ENCODE peak calls at places on chromosomes 13 and 19, in five cellular contexts. O is MM.1S, G is GM23338, Q is HCT116, S is GM23248. Y is an unnamed sample.

GRCh38 chr13:26200811-26201210 is 21.3 kb downstream of the RNF6 start:
- DNase-seq in O (no peak), S (peak; percentile 32), Q (no peak), G (no peak), Y (no peak)

GRCh38 chr19:14672043-14672872 is 2.4 kb downstream of the ADGRE3 start:
- DNase-seq in O (no peak), G (no peak), Q (no peak), S (no peak), Y (no peak)

GRCh38 chr13:110815471-110816204 is 99.2 kb downstream of the ANKRD10 start:
- DNase-seq in S (no peak), Q (no peak), G (no peak), O (no peak), Y (no peak)

GRCh38 chr13:103044054-103044453 is 22.2 kb downstream of the SLC10A2 start:
- DNase-seq in S (no peak), G (no peak), Q (no peak), O (no peak), Y (no peak)

GRCh38 chr19:53908106-53908932 is 759 bp upstream of the CACNG7 start:
- DNase-seq in O (no peak), Q (no peak), G (peak; percentile 95), S (peak; percentile 56), Y (peak; percentile 88)

GRCh38 chr19:38433268-38433733 is at the start of gene RYR1:
- DNase-seq in S (peak; percentile 58), G (peak; percentile 99), Q (peak; percentile 37), O (peak; percentile 16), Y (peak; percentile 95)

GRCh38 chr13:61810065-61810464 is 394.4 kb upstream of the PCDH20 start:
- DNase-seq in O (no peak), Q (no peak), G (no peak), S (no peak), Y (no peak)

GRCh38 chr13:113581871-113582270 is 2.7 kb upstream of the TFDP1 start:
- DNase-seq in Q (no peak), O (no peak), S (no peak), G (no peak), Y (no peak)

GRCh38 chr13:74090869-74091605 is 43.2 kb downstream of the KLF12 start:
- DNase-seq in S (no peak), G (no peak), O (no peak), Q (no peak), Y (no peak)

GRCh38 chr13:70905035-70905434 is 796.8 kb upstream of the KLHL1 start:
- DNase-seq in G (no peak), O (no peak), Q (no peak), S (no peak), Y (no peak)

GRCh38 chr13:28866932-28867331 is 46.8 kb downstream of the MTUS2 start:
- DNase-seq in O (no peak), S (no peak), Q (no peak), G (no peak), Y (no peak)

GRCh38 chr19:56253737-56254136 is 18.8 kb upstream of the EDDM13 start:
- DNase-seq in O (peak; percentile 61), S (peak; percentile 79), G (peak; percentile 46), Q (peak; percentile 41), Y (peak; percentile 56)

GRCh38 chr13:32736648-32737047 is 150.4 kb downstream of the PDS5B start:
- DNase-seq in S (peak; percentile 47), G (no peak), Q (no peak), O (no peak), Y (no peak)
- TF ChIP-seq EZH2phosphoT487 in S (no peak), G (no peak), Q (no peak), O (no peak), Y (no peak)

DNA sequence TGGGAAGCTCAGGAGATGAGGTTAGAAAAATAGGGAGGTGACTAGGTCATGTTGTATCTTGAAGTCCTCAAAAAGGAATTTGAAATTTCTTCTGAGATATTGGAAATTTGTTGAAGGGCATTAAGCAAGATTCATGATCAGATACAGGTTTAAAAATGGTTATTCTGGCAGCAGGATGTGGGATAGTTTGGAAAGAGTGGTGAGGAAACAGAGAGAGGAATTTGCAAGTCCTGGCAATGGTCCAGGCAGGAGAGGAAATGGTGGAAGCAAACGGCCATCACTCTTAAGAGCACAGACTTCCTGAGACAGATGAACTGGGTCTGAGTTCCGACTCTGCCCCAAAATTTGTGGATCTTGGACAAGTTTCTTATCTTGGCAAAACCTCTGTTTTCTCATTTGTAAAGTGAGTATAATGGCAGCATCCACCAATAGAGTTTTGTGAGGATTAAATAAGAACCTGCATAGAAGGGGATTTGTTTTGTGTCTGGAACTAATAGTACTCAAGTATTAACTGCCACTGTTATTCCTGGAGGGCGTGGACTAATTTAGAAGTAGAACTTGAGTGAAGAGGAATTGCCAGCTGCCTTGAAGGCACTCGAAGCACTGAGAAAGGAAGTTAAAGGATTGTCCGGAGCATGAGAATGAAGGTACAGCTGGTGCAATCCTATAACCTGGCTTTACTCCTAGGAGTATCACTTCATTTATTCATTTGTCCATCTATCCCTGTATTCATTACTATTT is 99.6 kb downstream of the CCNA1 start:
- DNase-seq in S (no peak), O (no peak), Q (no peak), G (no peak), Y (no peak)
- TF ChIP-seq EZH2phosphoT487 in S (no peak), O (no peak), Q (no peak), G (no peak), Y (no peak)

DNA sequence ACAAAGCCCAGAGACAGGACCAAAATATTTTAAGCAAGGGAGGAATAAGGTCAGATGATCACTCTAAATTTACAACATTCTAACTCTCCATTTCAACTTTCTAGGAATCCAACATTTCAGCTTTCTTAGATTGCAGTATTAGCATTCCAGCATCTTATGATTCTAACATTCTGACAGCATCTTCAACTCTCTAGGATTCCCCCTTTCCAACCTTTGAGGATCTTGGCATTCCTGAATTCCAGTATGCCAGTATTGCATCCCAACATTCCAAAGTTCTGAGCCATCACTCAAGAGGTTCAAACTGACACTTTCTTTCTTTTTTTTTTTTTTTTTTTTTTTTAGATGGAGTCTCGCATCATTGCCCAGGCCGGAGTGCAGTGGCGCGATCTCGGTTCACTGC is 13.8 kb downstream of the TGFB1 start:
- DNase-seq in S (peak; percentile 25), Q (no peak), G (peak; percentile 36), O (no peak), Y (no peak)
- TF ChIP-seq EZH2phosphoT487 in S (no peak), Q (no peak), G (no peak), O (no peak), Y (no peak)

GRCh38 chr19:29623726-29624488 is 17.8 kb downstream of the POP4 start:
- DNase-seq in S (no peak), Q (no peak), O (no peak), G (no peak), Y (no peak)
- TF ChIP-seq EZH2phosphoT487 in S (no peak), Q (no peak), O (no peak), G (no peak), Y (no peak)

GRCh38 chr19:48192750-48193149 is 22.3 kb downstream of the ZSWIM9 start:
- DNase-seq in O (no peak), G (no peak), Q (no peak), S (no peak), Y (no peak)

GRCh38 chr19:48186541-48186991 is 16.1 kb downstream of the ZSWIM9 start:
- DNase-seq in Q (no peak), O (no peak), G (no peak), S (no peak), Y (no peak)

GRCh38 chr19:48186015-48186414 is 15.5 kb downstream of the ZSWIM9 start:
- DNase-seq in O (no peak), S (no peak), Q (no peak), G (no peak), Y (no peak)

GRCh38 chr19:48194041-48194871 is 23.8 kb downstream of the ZSWIM9 start:
- DNase-seq in G (peak; percentile 76), S (peak; percentile 40), Q (no peak), O (no peak), Y (peak; percentile 48)

GRCh38 chr19:48190288-48191284 is 20.1 kb downstream of the ZSWIM9 start:
- DNase-seq in G (peak; percentile 98), Q (peak; percentile 50), O (no peak), S (no peak), Y (peak; percentile 81)
- TF ChIP-seq EZH2phosphoT487 in G (no peak), Q (no peak), O (no peak), S (no peak), Y (no peak)

GRCh38 chr13:30016398-30016797 is 166.0 kb upstream of the UBL3 start:
- DNase-seq in S (peak; percentile 51), G (no peak), Q (no peak), O (no peak), Y (no peak)
- TF ChIP-seq EZH2phosphoT487 in S (no peak), G (no peak), Q (no peak), O (no peak), Y (no peak)

DNA sequence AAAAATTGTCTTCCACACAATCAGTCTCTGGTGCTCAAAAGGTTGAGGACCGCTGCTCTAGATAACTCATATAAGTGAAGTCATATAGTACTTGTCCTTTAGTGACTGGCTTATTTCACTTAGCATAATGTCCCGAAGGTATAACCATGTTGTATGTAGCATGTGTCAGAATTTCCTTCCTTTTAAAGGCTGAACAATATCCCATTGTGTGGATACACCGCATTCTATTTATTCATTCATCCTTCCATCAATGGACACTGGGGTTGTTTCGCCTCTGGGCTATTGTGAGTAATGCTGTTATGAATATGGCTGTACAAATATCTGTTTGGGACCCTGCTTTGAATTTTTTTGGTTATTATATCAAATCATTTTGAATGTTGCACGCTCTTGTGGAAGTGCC is 4.6 kb upstream of the LYPD5 start:
- DNase-seq in O (no peak), S (no peak), G (no peak), Q (no peak), Y (no peak)
- TF ChIP-seq EZH2phosphoT487 in O (no peak), S (no peak), G (no peak), Q (no peak), Y (no peak)

GRCh38 chr19:40762754-40763153 is 11.8 kb downstream of the SNRPA start:
- DNase-seq in O (no peak), S (no peak), G (no peak), Q (no peak), Y (no peak)
- TF ChIP-seq EZH2phosphoT487 in O (no peak), S (no peak), G (no peak), Q (no peak), Y (no peak)

GRCh38 chr19:12077375-12077774 is 12.8 kb downstream of the ZNF844 start:
- DNase-seq in O (no peak), S (no peak), G (no peak), Q (no peak), Y (no peak)
- TF ChIP-seq EZH2phosphoT487 in O (no peak), S (no peak), G (no peak), Q (no peak), Y (no peak)

Y was measured in neural progenitor cell.